ENCODE peak calls at places on chromosomes 2 and 18, in ten cellular contexts. A, Y, V, F, R, L, C, B, W and O are unnamed samples.

GRCh38 chr2:104919127-104919526 is 65.2 kb downstream of the POU3F3 start:
- DNase-seq in F (no peak), R (no peak), A (no peak), V (no peak), W (no peak), B (peak; percentile 14), L (no peak), C (no peak), Y (no peak), O (no peak)

GRCh38 chr2:182248362-182248761 is 178.5 kb downstream of the PDE1A start:
- DNase-seq in Y (no peak), C (no peak), V (no peak), F (no peak), A (no peak), L (no peak), B (no peak), R (no peak), W (no peak), O (no peak)

GRCh38 chr18:63878343-63878742 is 9.2 kb upstream of the SERPINB2 start:
- DNase-seq in A (peak; percentile 73), R (peak; percentile 53), B (no peak), F (no peak), C (no peak), W (no peak), Y (no peak), L (no peak), V (peak; percentile 22), O (peak; percentile 52)

GRCh38 chr2:159137511-159138101 is 148.9 kb downstream of the WDSUB1 start:
- DNase-seq in R (peak; percentile 31), V (no peak), C (peak; percentile 34), Y (no peak), A (no peak), B (peak; percentile 46), W (no peak), F (no peak), L (no peak), O (peak; percentile 34)

GRCh38 chr18:79397830-79398761 is 2.4 kb downstream of the NFATC1 start:
- DNase-seq in W (peak; percentile 52), R (no peak), F (no peak), V (no peak), L (no peak), C (no peak), A (no peak), B (no peak), Y (no peak), O (no peak)

GRCh38 chr18:59783138-59783537 is 85.9 kb upstream of the CCBE1 start:
- DNase-seq in R (peak; percentile 83), C (peak; percentile 43), V (peak; percentile 74), B (peak; percentile 8), A (peak; percentile 90), L (no peak), F (no peak), W (no peak), Y (no peak), O (peak; percentile 57)

GRCh38 chr2:135802350-135802749 is 34.6 kb downstream of the LCT start:
- DNase-seq in A (no peak), Y (no peak), C (no peak), B (no peak), V (no peak), F (no peak), R (no peak), L (no peak), W (no peak), O (no peak)

GRCh38 chr18:46213295-46213694 is 109.1 kb downstream of the HAUS1 start:
- DNase-seq in W (no peak), R (peak; percentile 44), L (no peak), F (no peak), V (no peak), B (no peak), C (no peak), Y (no peak), A (no peak), O (peak; percentile 31)

GRCh38 chr2:57549642-57550102 is 496.9 kb upstream of the VRK2 start:
- DNase-seq in W (no peak), V (no peak), B (no peak), C (no peak), F (no peak), R (no peak), L (no peak), Y (no peak), A (peak; percentile 0), O (peak; percentile 33)

GRCh38 chr2:57550912-57551311 is 495.7 kb upstream of the VRK2 start:
- DNase-seq in C (no peak), L (no peak), V (no peak), B (no peak), A (no peak), F (no peak), W (no peak), R (no peak), Y (no peak), O (no peak)

GRCh38 chr2:57558312-57558711 is 488.3 kb upstream of the VRK2 start:
- DNase-seq in A (no peak), F (no peak), W (no peak), L (no peak), B (no peak), Y (no peak), V (no peak), R (no peak), C (no peak), O (no peak)

DNA sequence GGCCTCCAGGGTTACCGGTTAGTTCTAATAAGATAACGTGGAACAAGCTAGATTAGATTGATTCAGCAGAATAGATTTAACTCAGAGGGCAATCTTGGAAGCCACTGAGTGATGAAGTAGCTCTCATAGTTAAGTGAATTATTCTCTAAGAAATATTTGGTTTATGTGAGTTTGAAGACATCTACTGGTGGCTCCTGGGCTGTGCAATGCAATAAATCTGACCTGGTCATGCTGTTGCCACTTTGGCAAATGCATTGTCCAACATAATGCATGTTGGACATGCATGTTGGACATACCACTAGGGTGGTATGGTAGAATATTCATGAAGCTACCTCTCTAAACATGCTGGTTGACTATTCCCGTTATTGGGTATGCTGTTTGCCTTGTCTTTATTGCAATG is 493.7 kb upstream of the VRK2 start:
- DNase-seq in C (no peak), L (no peak), B (no peak), W (no peak), Y (no peak), F (no peak), V (no peak), A (no peak), R (no peak), O (no peak)
- TF ChIP-seq CTCF in C (no peak), L (no peak), B (no peak), W (no peak), Y (no peak), F (no peak), V (no peak), A (no peak), R (no peak), O (no peak)

GRCh38 chr18:12821408-12821807 is 62.6 kb downstream of the PTPN2 start:
- DNase-seq in B (no peak), R (no peak), A (no peak), W (no peak), F (no peak), L (no peak), C (no peak), Y (no peak), V (no peak), O (no peak)

GRCh38 chr18:12819822-12820221 is 64.2 kb downstream of the PTPN2 start:
- DNase-seq in A (no peak), F (no peak), B (no peak), C (no peak), W (no peak), R (no peak), V (no peak), L (no peak), Y (no peak), O (no peak)

GRCh38 chr18:12823892-12824291 is 60.1 kb downstream of the PTPN2 start:
- DNase-seq in W (no peak), R (no peak), V (peak; percentile 29), Y (no peak), B (no peak), C (no peak), A (no peak), L (no peak), F (no peak), O (no peak)

GRCh38 chr18:12819330-12819729 is 64.7 kb downstream of the PTPN2 start:
- DNase-seq in Y (no peak), R (no peak), C (no peak), F (no peak), A (no peak), W (no peak), L (no peak), B (no peak), V (no peak), O (no peak)

DNA sequence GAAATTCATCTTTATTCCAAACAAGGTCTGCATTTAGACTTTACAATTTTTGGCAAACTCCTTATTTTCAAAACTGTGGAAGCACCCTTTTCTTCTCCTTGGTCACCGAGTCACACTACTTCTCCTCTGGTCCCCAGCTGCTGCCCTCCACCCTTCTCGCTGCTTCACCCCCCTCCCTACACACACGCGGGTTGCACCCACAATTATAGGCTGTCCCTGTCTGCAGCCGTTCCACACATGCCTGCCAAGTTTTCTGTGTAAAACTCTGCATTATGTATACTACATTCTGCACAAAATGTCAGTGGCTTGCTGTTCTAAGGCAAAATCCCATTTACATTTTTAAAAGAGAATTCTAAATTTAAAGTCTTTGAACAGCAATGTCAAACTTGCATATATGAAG is 63.5 kb downstream of the PTPN2 start:
- DNase-seq in V (no peak), Y (no peak), R (no peak), C (no peak), W (no peak), A (no peak), B (no peak), L (no peak), F (no peak), O (no peak)
- H3K4me3 ChIP-seq in V (no peak overlapping the region), Y (no peak overlapping the region), R (no peak overlapping the region), C (no peak overlapping the region), W (no peak overlapping the region), A (no peak overlapping the region), B (no peak overlapping the region), L (no peak overlapping the region), F (no peak overlapping the region), O (no peak overlapping the region)

DNA sequence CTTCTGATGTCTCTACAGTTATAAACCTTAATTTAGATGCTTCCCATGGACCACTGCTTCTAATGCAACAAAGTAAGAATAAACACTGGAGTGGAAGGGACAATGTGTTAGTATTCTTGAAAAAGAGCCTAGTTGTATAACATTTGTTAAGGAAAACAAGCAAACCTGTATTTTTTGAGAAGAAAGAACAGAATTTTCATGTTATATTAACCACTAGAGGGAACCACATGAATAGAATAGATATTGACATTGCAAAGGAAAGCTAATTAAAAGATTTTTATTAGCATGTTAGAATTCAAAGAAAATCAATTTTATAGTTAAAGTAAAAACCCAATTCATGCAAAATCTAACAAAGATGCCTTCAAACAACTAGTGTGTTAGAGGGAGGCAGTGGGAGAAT is 151.2 kb upstream of the BARD1 start:
- DNase-seq in C (peak; percentile 1), Y (no peak), A (peak; percentile 2), F (no peak), R (peak; percentile 2), W (no peak), V (peak; percentile 1), L (no peak), B (no peak), O (peak; percentile 10)
- TF ChIP-seq CTCF in C (peak; percentile 23), Y (peak; percentile 12), A (no peak), F (no peak), R (no peak), W (peak; percentile 73), V (peak; percentile 28), L (peak; percentile 49), B (no peak), O (no peak)

DNA sequence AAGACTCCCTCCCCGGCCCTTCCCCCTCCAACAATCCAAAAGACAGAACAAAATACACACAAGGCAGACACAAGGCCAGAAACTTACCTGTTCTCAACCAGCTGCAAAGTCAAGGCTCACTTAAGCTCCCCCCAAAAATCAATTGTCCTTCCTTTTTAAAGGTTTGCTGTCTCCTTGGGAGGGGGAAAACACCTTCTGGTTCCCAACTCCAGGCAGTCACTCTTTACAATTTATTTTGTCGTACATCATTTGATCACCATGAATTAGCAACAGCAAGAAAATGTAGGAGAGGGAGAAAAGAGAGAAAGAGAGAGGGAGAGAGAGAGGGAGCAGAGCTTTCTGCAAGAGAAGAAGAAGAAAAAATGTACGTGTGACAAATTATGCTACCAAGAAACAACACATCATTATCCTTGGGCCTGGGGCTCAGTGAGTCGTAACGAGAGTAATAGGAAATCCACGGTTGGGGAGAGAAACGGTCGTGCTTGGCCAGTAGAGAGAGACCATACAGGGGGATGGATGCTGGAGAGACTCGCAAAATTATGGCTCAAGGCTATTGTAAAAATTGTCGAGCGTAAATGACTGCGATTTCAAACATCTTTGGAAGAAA is at the start of gene KLHL14:
- DNase-seq in L (no peak), R (no peak), A (no peak), Y (no peak), C (no peak), W (no peak), F (no peak), V (no peak), B (peak; percentile 57), O (no peak)
- H3K4me3 ChIP-seq in L (peak within 1 kb of the TSS; percentile 51), R (no peak within 1 kb of the TSS), A (no peak within 1 kb of the TSS), Y (peak within 1 kb of the TSS; percentile 58), C (no peak within 1 kb of the TSS), W (no peak within 1 kb of the TSS), F (peak within 1 kb of the TSS; percentile 36), V (no peak within 1 kb of the TSS), B (peak within 1 kb of the TSS; percentile 13), O (no peak within 1 kb of the TSS)